ENCODE peak calls at places on chromosome 6, in four cellular contexts. One of them, this sample, is unnamed.
A peak's percentile ranks its signal among the peaks of the same experiment; 100 is the strongest.

GRCh38 chr6:30740993-30741784 is 1.3 kb downstream of the FLOT1 start:
- DNase-seq in neural progenitor cell: no peak
- DNase-seq in endodermal cell: peak; percentile 79
- DNase-seq in HL-60: peak; percentile 38
- DNase-seq in this sample: no peak

GRCh38 chr6:153129873-153130514 is 1.1 kb downstream of the RGS17 start:
- DNase-seq in neural progenitor cell: peak; percentile 52
- DNase-seq in HL-60: no peak
- DNase-seq in endodermal cell: peak; percentile 71
- DNase-seq in this sample: peak; percentile 27

GRCh38 chr6:155201461-155202226 is 62.2 kb upstream of the CLDN20 start:
- DNase-seq in endodermal cell: no peak
- DNase-seq in HL-60: no peak
- DNase-seq in neural progenitor cell: no peak
- DNase-seq in this sample: no peak

GRCh38 chr6:111598211-111598610 is 7.5 kb downstream of the TRAF3IP2 start:
- DNase-seq in HL-60: no peak
- DNase-seq in neural progenitor cell: no peak
- DNase-seq in endodermal cell: no peak
- DNase-seq in this sample: no peak

GRCh38 chr6:166173292-166173951 is 5.8 kb upstream of the TBXT start:
- DNase-seq in endodermal cell: peak; percentile 91
- DNase-seq in neural progenitor cell: peak; percentile 29
- DNase-seq in HL-60: peak; percentile 22
- DNase-seq in this sample: no peak

GRCh38 chr6:41901882-41902519 is 6.8 kb upstream of the USP49 start:
- DNase-seq in HL-60: peak; percentile 46
- DNase-seq in neural progenitor cell: peak; percentile 16
- DNase-seq in endodermal cell: peak; percentile 79
- DNase-seq in this sample: no peak

GRCh38 chr6:84350397-84350796 is 123.0 kb upstream of the CEP162 start:
- DNase-seq in neural progenitor cell: no peak
- DNase-seq in HL-60: no peak
- DNase-seq in endodermal cell: no peak
- DNase-seq in this sample: no peak

GRCh38 chr6:36955136-36955535 is 598 bp downstream of the PI16 start:
- DNase-seq in neural progenitor cell: no peak
- DNase-seq in endodermal cell: peak; percentile 52
- DNase-seq in HL-60: no peak
- DNase-seq in this sample: peak; percentile 36

GRCh38 chr6:136250686-136251008 is 536 bp upstream of the MTFR2 start:
- DNase-seq in endodermal cell: no peak
- DNase-seq in neural progenitor cell: no peak
- DNase-seq in HL-60: no peak
- DNase-seq in this sample: no peak

GRCh38 chr6:38173909-38174308 is 354.4 kb downstream of the ZFAND3 start:
- DNase-seq in HL-60: no peak
- DNase-seq in neural progenitor cell: no peak
- DNase-seq in endodermal cell: no peak
- DNase-seq in this sample: no peak

GRCh38 chr6:7021306-7021705 is 86.5 kb upstream of the RREB1 start:
- DNase-seq in endodermal cell: no peak
- DNase-seq in neural progenitor cell: no peak
- DNase-seq in HL-60: no peak
- DNase-seq in this sample: no peak

GRCh38 chr6:28634758-28635546 is 109.3 kb downstream of the GPX5 start:
- DNase-seq in neural progenitor cell: peak; percentile 79
- DNase-seq in HL-60: no peak
- DNase-seq in endodermal cell: peak; percentile 91
- DNase-seq in this sample: no peak

GRCh38 chr6:53066059-53066406 is 829 bp downstream of the FBXO9 start:
- DNase-seq in neural progenitor cell: no peak
- DNase-seq in HL-60: peak; percentile 42
- DNase-seq in endodermal cell: peak; percentile 71
- DNase-seq in this sample: peak; percentile 48

GRCh38 chr6:14857501-14857900 is 388.4 kb upstream of the JARID2 start:
- DNase-seq in endodermal cell: no peak
- DNase-seq in neural progenitor cell: no peak
- DNase-seq in HL-60: no peak
- DNase-seq in this sample: peak; percentile 89

GRCh38 chr6:162613310-162613709 is 114.3 kb downstream of the PRKN start:
- DNase-seq in HL-60: no peak
- DNase-seq in endodermal cell: no peak
- DNase-seq in neural progenitor cell: no peak
- DNase-seq in this sample: no peak

GRCh38 chr6:100695445-100695844 is 185.7 kb downstream of the ASCC3 start:
- DNase-seq in neural progenitor cell: no peak
- DNase-seq in endodermal cell: no peak
- DNase-seq in HL-60: no peak
- DNase-seq in this sample: no peak

GRCh38 chr6:32088487-32089049 is 20.6 kb downstream of the TNXB start:
- DNase-seq in neural progenitor cell: no peak
- DNase-seq in HL-60: no peak
- DNase-seq in endodermal cell: no peak
- DNase-seq in this sample: no peak

GRCh38 chr6:29720863-29721262 is 2.4 kb upstream of the HLA-F start:
- DNase-seq in neural progenitor cell: no peak
- DNase-seq in endodermal cell: peak; percentile 82
- DNase-seq in HL-60: no peak
- DNase-seq in this sample: no peak

GRCh38 chr6:88869263-88870023 is 94.0 kb downstream of the RNGTT start:
- DNase-seq in HL-60: no peak
- DNase-seq in endodermal cell: no peak
- DNase-seq in neural progenitor cell: no peak
- DNase-seq in this sample: no peak

GRCh38 chr6:155352812-155353211 is 38.5 kb upstream of the TFB1M start:
- DNase-seq in neural progenitor cell: no peak
- DNase-seq in HL-60: no peak
- DNase-seq in endodermal cell: no peak
- DNase-seq in this sample: no peak

GRCh38 chr6:5279891-5280338 is 18.6 kb downstream of the FARS2 start:
- DNase-seq in endodermal cell: no peak
- DNase-seq in HL-60: no peak
- DNase-seq in neural progenitor cell: no peak
- DNase-seq in this sample: no peak

GRCh38 chr6:131372535-131372934 is 200.5 kb upstream of the ARG1 start:
- DNase-seq in HL-60: no peak
- DNase-seq in endodermal cell: no peak
- DNase-seq in neural progenitor cell: no peak
- DNase-seq in this sample: no peak

GRCh38 chr6:111256646-111257045 is 169.3 kb downstream of the SLC16A10 start:
- DNase-seq in neural progenitor cell: no peak
- DNase-seq in endodermal cell: no peak
- DNase-seq in HL-60: no peak
- DNase-seq in this sample: no peak

GRCh38 chr6:125354649-125355048 is 52.9 kb upstream of the HDDC2 start:
- DNase-seq in endodermal cell: no peak
- DNase-seq in neural progenitor cell: no peak
- DNase-seq in HL-60: no peak
- DNase-seq in this sample: no peak

GRCh38 chr6:54427396-54427910 is 119.2 kb downstream of the TINAG start:
- DNase-seq in HL-60: no peak
- DNase-seq in neural progenitor cell: no peak
- DNase-seq in endodermal cell: no peak
- DNase-seq in this sample: no peak

GRCh38 chr6:95325858-95326257 is 251.5 kb upstream of the MANEA start:
- DNase-seq in endodermal cell: no peak
- DNase-seq in neural progenitor cell: no peak
- DNase-seq in HL-60: no peak
- DNase-seq in this sample: no peak

GRCh38 chr6:40912158-40912946 is 126.7 kb downstream of the UNC5CL start:
- DNase-seq in neural progenitor cell: peak; percentile 51
- DNase-seq in endodermal cell: peak; percentile 84
- DNase-seq in HL-60: peak; percentile 75
- DNase-seq in this sample: no peak

GRCh38 chr6:95593025-95593424 is 15.7 kb downstream of the MANEA start:
- DNase-seq in HL-60: no peak
- DNase-seq in neural progenitor cell: no peak
- DNase-seq in endodermal cell: no peak
- DNase-seq in this sample: no peak

GRCh38 chr6:1388927-1389790 is at the start of gene FOXF2:
- DNase-seq in endodermal cell: peak; percentile 79
- DNase-seq in HL-60: no peak
- DNase-seq in neural progenitor cell: peak; percentile 42
- DNase-seq in this sample: no peak

GRCh38 chr6:107632757-107633156 is 142.8 kb downstream of the SOBP start:
- DNase-seq in neural progenitor cell: no peak
- DNase-seq in endodermal cell: no peak
- DNase-seq in HL-60: no peak
- DNase-seq in this sample: no peak

GRCh38 chr6:7803219-7803618 is 77.3 kb downstream of the BMP6 start:
- DNase-seq in HL-60: no peak
- DNase-seq in endodermal cell: no peak
- DNase-seq in neural progenitor cell: no peak
- DNase-seq in this sample: no peak

GRCh38 chr6:146028250-146028789 is 542 bp upstream of the GRM1 start:
- DNase-seq in endodermal cell: peak; percentile 95
- DNase-seq in HL-60: peak; percentile 21
- DNase-seq in neural progenitor cell: peak; percentile 89
- DNase-seq in this sample: no peak

GRCh38 chr6:167804281-167805013 is 22.3 kb upstream of the AFDN start:
- DNase-seq in neural progenitor cell: no peak
- DNase-seq in HL-60: no peak
- DNase-seq in endodermal cell: no peak
- DNase-seq in this sample: no peak

GRCh38 chr6:11754625-11755289 is 23.8 kb downstream of the ADTRP start:
- DNase-seq in HL-60: no peak
- DNase-seq in neural progenitor cell: no peak
- DNase-seq in endodermal cell: no peak
- DNase-seq in this sample: no peak

GRCh38 chr6:82484001-82484400 is 120.4 kb downstream of the TPBG start:
- DNase-seq in endodermal cell: no peak
- DNase-seq in HL-60: no peak
- DNase-seq in neural progenitor cell: no peak
- DNase-seq in this sample: no peak

DNA sequence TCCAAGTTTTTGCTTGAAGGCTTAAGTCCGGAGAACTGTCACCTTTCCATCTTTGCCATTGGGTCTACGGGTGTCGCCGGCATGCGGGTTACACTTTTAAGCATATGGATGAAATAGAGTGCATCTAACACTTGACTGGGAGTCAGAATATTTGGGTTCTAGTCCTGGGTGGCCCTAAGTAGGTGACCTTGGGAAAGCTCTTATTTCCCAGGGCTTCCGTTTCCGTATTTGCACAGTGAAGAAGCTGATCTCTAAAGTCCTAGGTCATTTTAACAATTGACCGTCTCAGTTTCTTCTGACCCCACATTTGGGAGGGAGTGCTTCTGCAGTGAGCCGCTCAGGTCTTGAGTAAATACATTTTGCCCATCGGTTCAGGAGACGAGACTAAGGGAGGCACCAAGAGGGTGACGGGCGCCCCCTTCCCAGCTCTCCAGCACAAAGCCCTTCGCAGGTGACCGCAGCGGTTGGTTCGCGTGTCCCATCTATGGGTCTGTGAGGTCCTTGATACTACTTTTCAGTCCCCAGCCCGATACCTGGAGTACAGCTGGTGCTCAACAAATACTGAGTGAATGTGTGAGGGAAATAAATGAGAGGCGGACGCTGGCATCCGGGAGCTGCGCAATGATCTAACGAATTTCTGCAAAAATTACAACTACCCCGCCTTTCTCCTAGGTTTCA is 580 bp upstream of the BLTP3A start:
- DNase-seq in neural progenitor cell: peak; percentile 62
- DNase-seq in endodermal cell: peak; percentile 86
- DNase-seq in HL-60: peak; percentile 66
- DNase-seq in this sample: no peak
- TF ChIP-seq CTCF in neural progenitor cell: peak; percentile 31
- TF ChIP-seq CTCF in endodermal cell: peak; percentile 53
- TF ChIP-seq CTCF in HL-60: no peak
- TF ChIP-seq CTCF in this sample: no peak

DNA sequence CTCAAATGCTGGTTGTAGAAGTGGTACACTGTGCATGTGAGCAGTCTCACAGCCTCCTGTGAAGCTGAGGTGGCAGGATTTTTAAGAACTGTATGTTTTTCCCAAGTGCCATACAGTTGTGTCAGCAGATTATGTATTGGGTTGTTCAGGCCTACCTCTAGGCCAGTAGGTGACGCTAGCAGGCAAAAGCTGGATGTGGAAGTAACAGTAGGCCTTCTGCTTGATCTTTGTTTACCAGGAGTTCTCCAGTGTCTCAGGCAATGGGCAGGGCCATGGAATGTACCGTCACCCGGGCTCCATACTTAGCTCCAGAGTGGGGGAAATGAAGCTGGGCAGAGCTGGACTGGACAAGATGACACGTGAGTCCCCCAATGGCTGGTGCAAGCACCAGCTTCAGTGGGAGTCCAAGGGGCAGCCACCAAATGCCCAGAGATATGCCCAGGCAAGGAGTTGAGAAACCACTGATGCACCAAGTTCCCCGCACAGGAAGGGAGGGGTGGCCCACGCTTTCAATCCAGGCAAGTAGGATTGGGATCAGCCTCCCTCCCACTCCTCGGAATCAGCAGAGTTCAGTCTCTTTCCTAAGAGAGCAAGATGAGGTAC is 289.7 kb downstream of the HTR1B start:
- DNase-seq in endodermal cell: peak; percentile 81
- DNase-seq in neural progenitor cell: peak; percentile 55
- DNase-seq in HL-60: no peak
- DNase-seq in this sample: no peak
- TF ChIP-seq CTCF in endodermal cell: peak; percentile 86
- TF ChIP-seq CTCF in neural progenitor cell: peak; percentile 66
- TF ChIP-seq CTCF in HL-60: no peak
- TF ChIP-seq CTCF in this sample: no peak

DNA sequence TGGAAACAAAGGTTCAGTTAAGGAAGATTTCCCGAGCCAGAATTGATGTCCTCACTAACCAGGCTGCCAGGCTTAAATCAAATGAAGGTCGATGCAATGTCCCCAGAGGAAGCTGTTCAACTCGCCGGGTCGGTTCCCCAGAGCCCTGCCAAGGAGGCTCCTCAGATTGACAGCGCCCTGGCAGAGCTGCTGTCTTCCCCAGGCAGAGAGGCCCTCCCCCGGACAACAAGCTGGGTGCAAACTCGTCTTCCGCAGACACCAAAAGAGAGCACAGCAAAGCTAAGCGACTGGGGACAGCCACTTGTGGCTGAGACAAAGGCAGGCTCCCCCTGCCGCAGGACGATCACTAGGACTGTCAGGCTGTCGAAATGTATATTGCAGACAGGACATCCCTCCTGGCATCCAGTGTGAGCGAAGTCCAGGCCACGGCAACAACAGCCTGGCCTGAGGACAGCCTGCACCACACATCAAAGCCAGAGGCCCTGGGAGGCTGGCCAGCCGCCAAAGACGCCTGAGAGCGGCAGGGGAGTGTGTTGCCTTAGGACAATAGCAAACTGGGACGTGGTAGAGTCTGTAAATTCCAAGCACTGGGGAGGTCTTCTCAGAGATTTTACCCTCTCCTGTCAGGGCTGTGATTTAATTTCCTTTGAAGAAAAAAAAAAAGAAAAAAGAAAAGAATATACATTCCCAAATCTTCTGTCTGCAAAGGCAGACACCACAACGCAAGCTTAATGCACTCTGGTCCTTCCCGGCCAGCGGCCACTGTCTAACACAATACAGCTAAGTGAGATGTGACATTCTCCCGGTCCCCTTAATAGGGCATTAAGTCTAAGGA is 99.1 kb downstream of the HIVEP2 start:
- DNase-seq in neural progenitor cell: peak; percentile 87
- DNase-seq in endodermal cell: peak; percentile 87
- DNase-seq in HL-60: no peak
- DNase-seq in this sample: no peak
- TF ChIP-seq CTCF in neural progenitor cell: no peak
- TF ChIP-seq CTCF in endodermal cell: peak; percentile 17
- TF ChIP-seq CTCF in HL-60: no peak
- TF ChIP-seq CTCF in this sample: no peak

GRCh38 chr6:69732640-69733039 is 64.2 kb downstream of the LMBRD1 start:
- DNase-seq in endodermal cell: no peak
- DNase-seq in HL-60: no peak
- DNase-seq in neural progenitor cell: no peak
- DNase-seq in this sample: no peak
- TF ChIP-seq CTCF in endodermal cell: peak; percentile 57
- TF ChIP-seq CTCF in HL-60: no peak
- TF ChIP-seq CTCF in neural progenitor cell: peak; percentile 21
- TF ChIP-seq CTCF in this sample: peak; percentile 17

This sample was measured in CD14-positive monocyte.